ENCODE peak calls at places on chromosomes 2 and 18, in eight cellular contexts. A is HCT116, L is fibroblast of lung, H is astrocyte of the spinal cord, J is astrocyte, M is body of pancreas, S is SK-N-SH, Y is AG04450. P is an unnamed sample.

GRCh38 chr2:33104052-33104623 is 157.4 kb downstream of the LTBP1 start:
- DNase-seq in Y (no peak), H (peak; percentile 49), M (no peak), A (peak; percentile 6), J (peak; percentile 44), S (no peak), L (peak; percentile 72), P (no peak)

GRCh38 chr2:220533485-220533884 is 906.1 kb downstream of the SLC4A3 start:
- DNase-seq in J (peak; percentile 55), S (peak; percentile 4), Y (no peak), H (no peak), M (no peak), A (peak; percentile 21), L (peak; percentile 20), P (no peak)

GRCh38 chr2:105568323-105568610 is 169.4 kb upstream of the FHL2 start:
- DNase-seq in M (no peak), A (no peak), S (no peak), H (no peak), L (no peak), Y (no peak), J (peak; percentile 3), P (no peak)

GRCh38 chr2:32289165-32290054 is 11.7 kb downstream of the YIPF4 start:
- DNase-seq in M (no peak), A (peak; percentile 16), Y (peak; percentile 27), L (peak; percentile 91), J (peak; percentile 73), H (peak; percentile 40), S (no peak), P (peak; percentile 49)

GRCh38 chr2:200703132-200703925 is 108.4 kb upstream of the BZW1 start:
- DNase-seq in H (peak; percentile 85), L (peak; percentile 91), M (peak; percentile 40), A (peak; percentile 68), Y (peak; percentile 51), J (peak; percentile 49), S (peak; percentile 15), P (peak; percentile 66)

GRCh38 chr2:226002438-226002837 is 602.9 kb downstream of the NYAP2 start:
- DNase-seq in L (peak; percentile 80), S (no peak), Y (no peak), J (peak; percentile 79), A (peak; percentile 46), M (peak; percentile 14), H (peak; percentile 75), P (peak; percentile 52)

GRCh38 chr2:180579388-180579787 is 401.0 kb upstream of the UBE2E3 start:
- DNase-seq in M (no peak), H (no peak), L (no peak), Y (no peak), A (no peak), S (no peak), J (no peak), P (no peak)

GRCh38 chr2:127424598-127425379 is 6.6 kb downstream of the PROC start:
- DNase-seq in J (no peak), M (no peak), A (no peak), H (no peak), S (no peak), L (no peak), Y (no peak), P (no peak)

GRCh38 chr2:187024739-187025138 is 175.8 kb upstream of the ZSWIM2 start:
- DNase-seq in L (no peak), J (no peak), A (no peak), Y (no peak), H (no peak), M (no peak), S (no peak), P (no peak)

GRCh38 chr18:79242246-79242645 is 153.5 kb upstream of the NFATC1 start:
- DNase-seq in S (no peak), H (no peak), A (no peak), L (no peak), J (peak; percentile 30), M (no peak), Y (no peak), P (no peak)

GRCh38 chr2:149715005-149715592 is 127.5 kb upstream of the MMADHC start:
- DNase-seq in M (no peak), Y (no peak), L (peak; percentile 57), S (peak; percentile 14), A (peak; percentile 35), H (peak; percentile 50), J (peak; percentile 35), P (no peak)

GRCh38 chr18:29147944-29148343 is 971.0 kb upstream of the CDH2 start:
- DNase-seq in Y (peak; percentile 61), J (peak; percentile 64), A (no peak), L (peak; percentile 82), H (peak; percentile 65), S (no peak), M (no peak), P (no peak)

GRCh38 chr18:9021458-9021857 is 81.0 kb upstream of the NDUFV2 start:
- DNase-seq in L (no peak), J (no peak), S (no peak), H (no peak), M (no peak), Y (no peak), A (no peak), P (no peak)

GRCh38 chr2:1635826-1636225 is 108.5 kb downstream of the PXDN start:
- DNase-seq in J (no peak), H (no peak), A (no peak), S (no peak), L (no peak), Y (no peak), M (no peak), P (no peak)

GRCh38 chr2:230928701-230929380 is 3.8 kb upstream of the GPR55 start:
- DNase-seq in H (no peak), L (no peak), J (no peak), Y (no peak), A (no peak), M (no peak), S (no peak), P (no peak)

GRCh38 chr2:181152221-181152620 is 171.8 kb downstream of the UBE2E3 start:
- DNase-seq in A (no peak), L (peak; percentile 30), Y (no peak), H (no peak), M (no peak), J (peak; percentile 32), S (no peak), P (no peak)

DNA sequence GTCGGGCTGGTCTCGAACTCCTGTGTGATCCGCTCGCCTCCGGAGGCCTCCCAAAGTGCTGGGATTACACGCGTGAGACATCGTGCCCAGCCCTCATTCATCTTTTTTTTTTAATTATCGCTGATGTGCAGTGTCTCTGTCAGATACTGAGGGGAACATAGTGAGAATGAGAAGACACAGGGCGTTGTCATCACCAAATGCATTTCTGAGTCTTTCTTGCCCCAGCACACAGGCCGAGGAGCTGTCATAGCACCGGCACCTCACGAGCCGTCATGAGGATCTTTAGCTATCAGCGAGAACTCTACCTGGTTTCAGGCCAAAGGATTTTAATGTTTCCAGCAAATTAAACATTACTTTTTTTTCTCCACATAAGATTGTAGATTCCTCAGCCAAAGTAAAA is 548.0 kb upstream of the SOX11 start:
- DNase-seq in H (no peak), M (no peak), Y (no peak), S (no peak), J (no peak), A (no peak), L (no peak), P (no peak)
- TF ChIP-seq CTCF in H (no peak), M (no peak), Y (no peak), S (no peak), J (no peak), A (no peak), L (no peak), P (no peak)

GRCh38 chr2:6845903-6846302 is 19.8 kb downstream of the CMPK2 start:
- DNase-seq in A (no peak), M (no peak), L (no peak), J (no peak), H (no peak), S (no peak), Y (no peak), P (no peak)
- TF ChIP-seq CTCF in A (peak; percentile 44), M (no peak), L (no peak), J (no peak), H (no peak), S (peak; percentile 28), Y (no peak), P (no peak)

GRCh38 chr2:56030062-56030461 is 106.5 kb upstream of the EFEMP1 start:
- DNase-seq in M (no peak), A (no peak), S (no peak), H (no peak), J (no peak), Y (no peak), L (no peak), P (no peak)
- TF ChIP-seq CTCF in M (no peak), A (no peak), S (no peak), H (no peak), J (no peak), Y (no peak), L (no peak), P (no peak)

DNA sequence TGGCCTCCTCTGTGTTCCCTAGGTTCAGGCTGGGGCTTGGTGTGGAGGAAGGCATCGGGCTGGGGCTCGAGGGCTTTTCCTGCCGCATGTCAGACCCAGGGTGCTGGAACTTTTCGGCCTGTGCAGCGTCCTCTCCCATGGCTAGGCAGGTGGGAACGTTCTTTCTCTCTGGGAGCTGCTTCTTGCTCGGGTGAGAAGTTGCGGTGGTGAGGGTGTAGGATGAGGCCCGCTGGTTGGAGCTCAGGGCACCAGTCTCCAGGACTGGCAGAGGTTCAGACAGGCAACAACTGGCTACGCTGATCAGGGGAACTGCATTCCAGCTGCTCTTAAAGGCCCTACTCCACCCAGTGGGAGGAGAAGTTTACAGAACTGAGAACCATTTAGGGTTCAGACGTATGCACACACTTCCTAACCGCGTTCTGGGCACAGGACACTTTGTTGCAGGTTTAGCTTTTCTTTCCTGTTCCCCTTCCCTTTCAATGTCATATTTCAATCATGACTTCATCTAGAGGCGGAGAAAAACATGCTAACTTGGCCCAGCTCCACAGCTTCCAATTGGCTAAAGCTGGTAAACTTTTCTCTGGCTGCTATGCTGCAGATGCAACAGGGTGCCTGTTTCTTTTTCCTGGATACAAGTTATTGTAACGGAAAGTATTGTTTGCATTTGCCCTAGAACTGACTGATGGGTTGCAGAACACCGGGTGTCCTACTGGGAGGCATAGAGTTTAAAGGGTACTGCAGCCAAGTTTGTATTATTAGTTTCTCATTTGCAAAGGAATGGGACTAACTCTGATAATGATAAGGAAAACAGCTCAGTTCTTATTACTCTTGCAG is at the start of gene CAVIN2:
- DNase-seq in A (no peak), L (peak; percentile 96), J (peak; percentile 61), M (peak; percentile 58), Y (peak; percentile 82), S (no peak), H (peak; percentile 91), P (peak; percentile 59)
- TF ChIP-seq CTCF in A (no peak), L (peak; percentile 5), J (no peak), M (no peak), Y (no peak), S (no peak), H (no peak), P (no peak)

GRCh38 chr18:31241900-31242409 is 76.0 kb upstream of the DSG1 start:
- DNase-seq in M (peak; percentile 72), J (peak; percentile 41), H (no peak), A (peak; percentile 99), S (peak; percentile 10), L (no peak), Y (no peak), P (no peak)
- TF ChIP-seq CTCF in M (peak; percentile 59), J (peak; percentile 61), H (peak; percentile 59), A (peak; percentile 85), S (peak; percentile 58), L (no peak), Y (no peak), P (no peak)

P was measured in AG09319.